ENCODE peak calls at places on chromosomes 1 and 21, in four cellular contexts. C is tibial nerve, U is H1, O is suprapubic skin. B is an unnamed sample.

GRCh38 chr1:95730986-95731385 is 497.0 kb downstream of the RWDD3 start:
- DNase-seq in U (no peak), C (no peak), O (no peak), B (no peak)

GRCh38 chr1:200301152-200301551 is 108.7 kb downstream of the ZNF281 start:
- DNase-seq in C (no peak), U (no peak), O (no peak), B (no peak)

GRCh38 chr21:28885853-28886177 is 106.9 kb downstream of the LTN1 start:
- DNase-seq in O (no peak), U (no peak), C (no peak), B (no peak)

GRCh38 chr1:28297826-28298225 is 31.0 kb upstream of the MED18 start:
- DNase-seq in C (no peak), U (no peak), O (no peak), B (no peak)

GRCh38 chr1:34754878-34755637 is at the start of gene GJB5:
- DNase-seq in C (no peak), U (no peak), O (peak; percentile 78), B (no peak)

GRCh38 chr1:238409947-238410346 is 519.2 kb upstream of the ZP4 start:
- DNase-seq in C (no peak), O (no peak), U (no peak), B (no peak)

GRCh38 chr1:8591547-8591946 is 225.9 kb downstream of the RERE start:
- DNase-seq in C (no peak), U (no peak), O (no peak), B (no peak)

GRCh38 chr1:157357111-157357510 is 195.2 kb downstream of the FCRL5 start:
- DNase-seq in O (no peak), C (no peak), U (no peak), B (no peak)

GRCh38 chr1:111886741-111887140 is 102.7 kb downstream of the KCND3 start:
- DNase-seq in U (no peak), O (no peak), C (no peak), B (no peak)

GRCh38 chr1:53115403-53116306 is 26.8 kb downstream of the SLC1A7 start:
- DNase-seq in O (no peak), U (no peak), C (no peak), B (no peak)

GRCh38 chr1:224542783-224543440 is 73.2 kb upstream of the CNIH3 start:
- DNase-seq in C (no peak), O (no peak), U (no peak), B (no peak)

GRCh38 chr21:16624468-16625102 is 888.3 kb upstream of the CXADR start:
- DNase-seq in U (no peak), O (no peak), C (no peak), B (no peak)

DNA sequence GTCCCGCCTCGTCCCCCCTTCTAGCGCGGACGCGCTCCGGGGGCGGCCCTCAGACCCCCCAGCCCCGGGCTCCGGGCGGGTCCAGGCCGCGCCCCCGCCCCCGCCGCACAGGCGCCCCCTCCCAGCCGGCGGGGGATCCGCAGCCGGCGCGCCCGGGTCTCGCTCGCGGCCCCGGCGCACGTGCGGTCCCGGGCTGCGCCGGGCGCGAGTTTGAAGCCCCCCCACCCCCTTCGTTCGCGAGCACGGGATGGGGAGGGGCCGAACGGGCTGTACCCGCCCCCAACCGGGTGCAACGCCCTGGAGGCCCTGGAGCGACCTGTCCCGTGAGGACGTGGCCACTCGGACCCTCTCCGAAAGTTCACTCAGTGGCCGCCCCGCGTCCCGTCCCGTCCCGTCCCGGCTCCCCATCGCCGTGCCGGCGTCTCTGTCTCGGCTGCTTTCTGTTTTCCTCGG is 796 bp downstream of the PTPRF start:
- DNase-seq in C (no peak), U (no peak), O (no peak), B (no peak)
- TF ChIP-seq CTCF in C (peak; percentile 7), U (no peak), O (no peak), B (no peak)

GRCh38 chr1:226550671-226551041 is 2.1 kb downstream of the STUM start:
- DNase-seq in O (no peak), C (no peak), U (no peak), B (no peak)
- TF ChIP-seq CTCF in O (no peak), C (no peak), U (no peak), B (no peak)

GRCh38 chr21:45445369-45445768 is 40.4 kb downstream of the COL18A1 start:
- DNase-seq in O (no peak), C (no peak), U (no peak), B (peak; percentile 26)

GRCh38 chr21:45444385-45444784 is 39.4 kb downstream of the COL18A1 start:
- DNase-seq in C (no peak), U (no peak), O (no peak), B (peak; percentile 78)

GRCh38 chr21:45441431-45442255 is 36.7 kb downstream of the COL18A1 start:
- DNase-seq in C (no peak), O (no peak), U (no peak), B (peak; percentile 87)

GRCh38 chr21:45442276-45442675 is 37.3 kb downstream of the COL18A1 start:
- DNase-seq in C (no peak), U (no peak), O (no peak), B (peak; percentile 74)

DNA sequence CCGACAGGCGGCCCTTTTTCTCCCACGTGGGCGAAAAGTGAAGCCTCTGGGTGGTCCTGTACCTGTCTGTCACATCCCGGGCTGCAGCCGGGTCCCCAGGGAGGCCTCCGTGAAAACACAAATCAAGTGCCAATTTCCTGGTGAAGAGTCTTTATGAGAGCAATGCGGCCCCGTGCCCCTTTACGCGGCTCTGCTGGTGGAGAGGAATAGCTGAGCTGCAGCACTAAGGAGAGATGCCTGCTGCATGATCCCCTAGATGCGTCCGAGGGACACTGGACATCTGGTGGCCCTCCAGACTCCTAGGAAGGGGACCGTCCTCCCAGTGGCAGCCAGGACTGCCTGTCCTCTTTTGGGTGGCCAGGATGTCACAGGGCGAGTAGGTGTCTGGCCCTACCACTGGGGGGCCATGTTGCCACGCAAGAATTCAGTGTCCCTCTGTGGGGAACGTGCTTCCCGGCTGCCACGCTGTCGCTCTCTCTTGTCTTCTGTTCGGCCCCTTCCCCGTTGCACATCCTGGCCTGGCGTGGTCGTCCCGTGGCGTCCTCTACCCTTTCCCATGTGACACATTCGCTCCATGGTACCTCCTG is 38.7 kb downstream of the COL18A1 start:
- DNase-seq in C (no peak), O (no peak), U (no peak), B (peak; percentile 92)
- TF ChIP-seq CTCF in C (no peak), O (no peak), U (no peak), B (peak; percentile 20)

GRCh38 chr1:150484861-150485260 is 2.4 kb upstream of the TARS2 start:
- DNase-seq in C (no peak), O (no peak), U (no peak), B (no peak)
- TF ChIP-seq CTCF in C (no peak), O (no peak), U (peak; percentile 16), B (peak; percentile 50)

GRCh38 chr21:39720126-39720778 is 24.7 kb upstream of the IGSF5 start:
- DNase-seq in O (no peak), C (no peak), U (no peak), B (no peak)
- TF ChIP-seq CTCF in O (no peak), C (no peak), U (no peak), B (peak; percentile 46)

GRCh38 chr1:154829062-154829461 is 41.0 kb downstream of the KCNN3 start:
- DNase-seq in C (no peak), O (no peak), U (no peak), B (no peak)
- TF ChIP-seq CTCF in C (no peak), O (no peak), U (no peak), B (no peak)

DNA sequence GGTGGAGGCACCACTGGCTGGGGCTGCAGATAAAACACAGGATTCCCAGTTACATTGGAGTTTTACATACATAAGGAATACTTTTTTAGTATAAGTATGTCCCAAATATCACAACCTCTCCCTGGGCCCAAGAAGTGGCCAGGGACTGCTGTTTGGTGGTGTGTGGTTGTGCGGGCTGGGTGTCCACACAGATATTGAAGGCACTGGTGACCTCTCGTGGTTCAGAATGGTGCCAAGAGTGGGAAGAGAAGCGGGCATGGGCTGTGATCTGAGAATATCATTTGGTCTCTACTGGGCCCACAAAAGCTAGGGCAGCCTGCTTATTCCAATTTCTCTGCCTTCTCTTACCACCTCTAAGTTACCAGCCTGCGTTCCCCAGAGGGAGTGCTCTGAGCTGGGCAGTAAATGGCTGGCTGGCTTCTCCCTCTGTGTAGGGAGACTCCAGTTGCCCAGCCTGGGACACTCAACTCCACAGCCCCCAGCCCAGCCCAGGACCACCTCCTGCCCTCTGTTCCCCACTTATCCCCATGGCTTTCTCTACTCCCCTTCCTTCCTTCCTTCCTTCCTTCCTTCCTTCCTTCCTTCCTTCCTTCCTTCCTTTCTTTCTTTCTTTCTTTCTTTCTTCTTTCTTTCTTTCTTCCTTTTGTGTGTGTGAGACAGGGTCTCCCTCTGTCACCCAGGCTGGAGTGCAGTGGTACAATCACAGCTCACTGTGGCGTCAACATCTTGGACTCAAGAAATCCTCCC is 42.8 kb upstream of the RD3 start:
- DNase-seq in U (no peak), C (no peak), O (no peak), B (no peak)
- TF ChIP-seq CTCF in U (no peak), C (no peak), O (no peak), B (no peak)

GRCh38 chr1:219544163-219544846 is 68.6 kb downstream of the ZC3H11B start:
- DNase-seq in C (no peak), U (no peak), O (no peak), B (no peak)
- TF ChIP-seq CTCF in C (peak; percentile 9), U (no peak), O (no peak), B (peak; percentile 68)

B was measured in chondrocyte.